ENCODE peak calls at places on chromosomes 1 and 21, in four cellular contexts. G is K562; N is activated CD4-positive, CD25-positive, alpha-beta regulatory T cell treated with anti-CD3 and anti-CD28 coated beads, Interleukin-2, amount 50 U/mL, for 72 hours; J is heart left ventricle. O is an unnamed sample.

GRCh38 chr1:30372792-30373433 is 350.5 kb downstream of the MATN1 start:
- DNase-seq in G (no peak), N (no peak), J (no peak), O (no peak)

GRCh38 chr1:167705250-167705649 is 16.5 kb upstream of the MPZL1 start:
- DNase-seq in G (no peak), N (no peak), J (no peak), O (no peak)

GRCh38 chr1:46289134-46289494 is 14.3 kb downstream of the LRRC41 start:
- DNase-seq in G (no peak), N (no peak), J (no peak), O (peak; percentile 24)

GRCh38 chr1:225694151-225694603 is 41.3 kb upstream of the ENAH start:
- DNase-seq in G (no peak), N (no peak), J (peak; percentile 65), O (peak; percentile 29)

GRCh38 chr1:12594966-12595838 is 22.8 kb downstream of the DHRS3 start:
- DNase-seq in G (no peak), N (peak; percentile 36), J (peak; percentile 87), O (no peak)

GRCh38 chr1:24743404-24744211 is 1.6 kb upstream of the CLIC4 start:
- DNase-seq in G (no peak), N (no peak), J (no peak), O (peak; percentile 69)

GRCh38 chr1:119008483-119009299 is 20.5 kb upstream of the TBX15 start:
- DNase-seq in G (peak; percentile 39), N (no peak), J (no peak), O (peak; percentile 81)

GRCh38 chr21:45536301-45537081 is 5.7 kb downstream of the SLC19A1 start:
- DNase-seq in G (no peak), N (peak; percentile 9), J (peak; percentile 21), O (no peak)

GRCh38 chr1:98355656-98356384 is 305.7 kb upstream of the SNX7 start:
- DNase-seq in G (no peak), N (no peak), J (no peak), O (no peak)